ENCODE peak calls at places on chromosomes 3 and 15, in four cellular contexts. W, O, U and J are unnamed samples.

GRCh38 chr15:34719051-34719882 is 35.5 kb downstream of the GJD2 start:
- DNase-seq in W (no peak), U (no peak), O (no peak), J (no peak)

GRCh38 chr3:170368921-170369320 is 11.4 kb downstream of the SKIL start:
- DNase-seq in W (no peak), U (no peak), O (no peak), J (no peak)

GRCh38 chr15:62845239-62846126 is 197.1 kb upstream of the TPM1 start:
- DNase-seq in W (peak; percentile 41), O (no peak), U (no peak), J (peak; percentile 51)

GRCh38 chr15:65804252-65804931 is 12.3 kb upstream of the DENND4A start:
- DNase-seq in W (peak; percentile 91), O (no peak), U (no peak), J (no peak)

GRCh38 chr15:73114064-73114463 is 61.8 kb downstream of the NEO1 start:
- DNase-seq in O (no peak), U (no peak), W (no peak), J (no peak)

GRCh38 chr3:63814300-63814699 is 4.8 kb upstream of the C3orf49 start:
- DNase-seq in O (no peak), U (no peak), W (peak; percentile 64), J (no peak)

GRCh38 chr3:23202203-23202920 is 765 bp upstream of the UBE2E2 start:
- DNase-seq in U (peak; percentile 10), W (no peak), O (no peak), J (peak; percentile 13)

GRCh38 chr3:151795276-151795675 is 18.6 kb upstream of the AADAC start:
- DNase-seq in O (no peak), W (no peak), U (no peak), J (no peak)

GRCh38 chr3:127356381-127356780 is 68.5 kb upstream of the PRR20G start:
- DNase-seq in W (no peak), U (no peak), O (no peak), J (no peak)

GRCh38 chr3:156761713-156762575 is 64.2 kb upstream of the LEKR1 start:
- DNase-seq in O (no peak), W (no peak), U (no peak), J (no peak)

GRCh38 chr15:64197425-64197824 is 34.6 kb upstream of the PPIB start:
- DNase-seq in O (no peak), U (no peak), W (no peak), J (no peak)

GRCh38 chr3:98657429-98657828 is 64.0 kb upstream of the CPOX start:
- DNase-seq in W (no peak), O (no peak), U (peak; percentile 13), J (peak; percentile 8)

GRCh38 chr3:134804508-134805480 is 9.7 kb downstream of the EPHB1 start:
- DNase-seq in W (no peak), U (no peak), O (no peak), J (no peak)

GRCh38 chr15:66155065-66155464 is 98.5 kb downstream of the MEGF11 start:
- DNase-seq in W (no peak), O (no peak), U (no peak), J (no peak)

GRCh38 chr3:52299815-52300611 is 12.4 kb downstream of the GLYCTK start:
- DNase-seq in O (no peak), U (peak; percentile 94), W (peak; percentile 65), J (peak; percentile 38)

GRCh38 chr3:107987036-107987557 is 103.7 kb downstream of the CD47 start:
- DNase-seq in U (no peak), W (peak; percentile 46), O (no peak), J (peak; percentile 83)

GRCh38 chr3:89372456-89372855 is 265.0 kb downstream of the EPHA3 start:
- DNase-seq in W (no peak), O (no peak), U (no peak), J (no peak)

GRCh38 chr15:52115598-52116427 is 3.2 kb upstream of the BCL2L10 start:
- DNase-seq in U (peak; percentile 47), O (no peak), W (peak; percentile 88), J (no peak)

GRCh38 chr3:31847760-31848159 is 133.3 kb downstream of the OSBPL10 start:
- DNase-seq in U (no peak), O (no peak), W (no peak), J (no peak)

GRCh38 chr15:48974865-48975264 is 11.1 kb upstream of the SHC4 start:
- DNase-seq in W (no peak), O (no peak), U (peak; percentile 58), J (peak; percentile 14)

GRCh38 chr15:64131547-64131946 is 20.0 kb upstream of the SNX22 start:
- DNase-seq in O (no peak), U (no peak), W (no peak), J (no peak)

GRCh38 chr15:34927726-34928125 is 41.8 kb downstream of the AQR start:
- DNase-seq in U (no peak), O (no peak), W (no peak), J (peak; percentile 12)

GRCh38 chr3:195028877-195029606 is 241.9 kb downstream of the XXYLT1 start:
- DNase-seq in O (no peak), U (no peak), W (peak; percentile 47), J (no peak)

GRCh38 chr3:70281663-70282062 is 30.8 kb downstream of the MDFIC2 start:
- DNase-seq in O (no peak), U (no peak), W (no peak), J (peak; percentile 53)

GRCh38 chr15:51366071-51366470 is 24.6 kb downstream of the GLDN start:
- DNase-seq in W (no peak), U (no peak), O (no peak), J (no peak)

GRCh38 chr3:190581041-190581501 is 67.2 kb downstream of the IL1RAP start:
- DNase-seq in W (no peak), O (no peak), U (no peak), J (no peak)

GRCh38 chr3:98952404-98952803 is 50.9 kb upstream of the DCBLD2 start:
- DNase-seq in W (no peak), O (no peak), U (no peak), J (no peak)

GRCh38 chr3:57691411-57692133 is 1.3 kb downstream of the DENND6A start:
- DNase-seq in U (peak; percentile 17), W (no peak), O (no peak), J (no peak)

GRCh38 chr3:27423463-27423862 is 54.3 kb upstream of the NEK10 start:
- DNase-seq in O (no peak), U (no peak), W (no peak), J (no peak)

GRCh38 chr3:155807823-155808222 is 1.7 kb upstream of the C3orf33 start:
- DNase-seq in U (no peak), O (no peak), W (no peak), J (no peak)

GRCh38 chr15:28989239-28989830 is 103.6 kb downstream of the APBA2 start:
- DNase-seq in W (no peak), O (no peak), U (peak; percentile 40), J (no peak)

DNA sequence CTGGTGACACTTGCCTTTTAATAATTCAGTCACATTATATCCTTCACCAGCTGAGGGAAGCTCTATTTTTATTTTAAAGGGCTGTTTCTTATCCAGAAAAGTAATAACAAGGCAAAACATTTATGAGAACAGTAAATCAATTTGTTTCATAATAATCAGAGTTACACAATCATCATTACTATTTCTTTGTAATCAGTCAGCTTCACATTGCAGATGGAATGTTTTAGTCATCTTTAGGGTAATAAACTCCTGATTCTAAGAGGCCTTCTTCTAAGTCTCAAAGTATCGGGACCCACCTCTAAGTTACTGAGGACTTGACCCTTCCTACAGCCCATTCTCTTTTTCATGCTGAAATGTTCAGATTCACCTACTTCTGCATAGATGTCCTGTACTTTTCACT is 298.3 kb upstream of the TGFBR2 start:
- DNase-seq in W (no peak), O (no peak), U (no peak), J (no peak)
- TF ChIP-seq CHD4 in W (no peak), O (no peak), U (no peak), J (no peak)

DNA sequence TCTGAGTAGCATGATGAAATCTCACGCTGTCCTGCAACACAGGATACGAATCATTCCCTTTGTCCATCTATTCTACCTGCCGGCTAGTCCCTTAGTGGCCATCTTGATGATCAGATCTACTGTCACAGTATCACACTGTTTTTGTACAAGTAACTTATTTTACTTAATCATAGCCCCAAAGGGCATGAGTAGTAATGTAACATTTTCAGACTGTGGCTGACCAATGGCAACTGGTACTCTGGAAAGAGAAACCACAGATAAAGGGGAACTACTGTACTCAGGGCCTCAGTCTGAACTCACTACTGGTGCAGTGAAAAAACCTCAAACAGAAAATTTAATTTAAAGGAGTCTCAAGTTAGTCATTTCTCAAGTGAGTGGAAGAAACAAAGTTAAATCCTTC is 127.3 kb upstream of the MRPL3 start:
- DNase-seq in W (no peak), O (peak; percentile 65), U (no peak), J (no peak)
- TF ChIP-seq CHD4 in W (no peak), O (no peak), U (no peak), J (no peak)

DNA sequence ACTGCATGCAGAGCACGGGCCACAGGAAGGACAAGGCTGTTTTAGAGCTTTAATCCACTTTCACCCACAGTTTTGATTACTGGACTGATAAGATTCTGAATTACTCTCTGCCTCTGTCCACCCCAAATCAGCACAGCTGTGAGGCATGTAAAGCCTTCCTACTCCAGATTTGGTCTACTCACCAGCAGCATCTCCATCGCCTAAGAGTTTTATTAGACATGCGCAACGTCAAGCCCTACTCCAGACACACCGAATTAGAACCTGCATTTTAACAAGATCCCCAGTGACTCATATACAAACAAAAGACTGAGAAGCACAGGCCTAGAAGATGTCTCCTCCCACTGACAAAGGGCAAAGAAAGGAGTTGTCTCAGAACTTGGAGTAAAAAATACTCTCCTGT is 221.2 kb downstream of the TUSC7 start:
- DNase-seq in U (no peak), O (no peak), W (no peak), J (no peak)
- TF ChIP-seq CHD4 in U (no peak), O (no peak), W (no peak), J (no peak)

DNA sequence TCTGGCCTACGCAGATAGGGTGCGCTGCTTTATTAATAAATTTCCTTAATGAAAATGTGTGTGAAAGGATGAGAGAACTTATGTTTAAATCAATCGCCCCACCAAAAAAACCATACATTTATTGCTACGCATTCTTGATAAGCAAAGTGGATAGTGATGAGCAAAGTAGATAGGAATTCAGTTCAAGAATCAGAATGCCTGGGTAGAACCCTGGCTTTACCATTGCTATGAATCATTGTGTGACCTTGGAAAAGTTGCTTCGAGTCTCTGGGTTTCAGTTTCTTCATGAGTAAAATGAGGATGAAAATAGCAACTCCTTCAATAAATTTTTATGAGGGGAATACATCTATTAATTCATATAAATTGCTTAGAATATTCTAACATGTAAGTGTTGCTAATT is 2.6 kb upstream of the ALCAM start:
- DNase-seq in O (no peak), W (no peak), U (no peak), J (no peak)
- TF ChIP-seq CHD4 in O (no peak), W (no peak), U (no peak), J (no peak)

GRCh38 chr15:44536962-44537727 is at the start of gene EIF3J:
- DNase-seq in W (peak; percentile 91), O (peak; percentile 82), U (peak; percentile 97), J (peak; percentile 79)

GRCh38 chr15:44535092-44535491 is 1.9 kb upstream of the EIF3J start:
- DNase-seq in W (no peak), U (no peak), O (no peak), J (no peak)

GRCh38 chr15:44536298-44536961 is 517 bp upstream of the EIF3J start:
- DNase-seq in O (no peak), W (peak; percentile 77), U (peak; percentile 86), J (no peak)

GRCh38 chr15:44535509-44536297 is 1.2 kb upstream of the EIF3J start:
- DNase-seq in W (peak; percentile 15), U (peak; percentile 48), O (no peak), J (peak; percentile 14)

GRCh38 chr15:44537728-44538240 is 837 bp downstream of the EIF3J start:
- DNase-seq in U (peak; percentile 67), W (peak; percentile 49), O (no peak), J (peak; percentile 48)
- TF ChIP-seq CHD4 in U (no peak), W (no peak), O (no peak), J (no peak)